ENCODE peak calls at places on chromosomes 2 and 18, in six cellular contexts. One of them, this sample, is unnamed.

GRCh38 chr2:157459486-157459885 is 15.6 kb upstream of the CYTIP start:
- DNase-seq in suprapubic skin: no peak
- DNase-seq in dorsolateral prefrontal cortex: no peak
- DNase-seq in A549: no peak
- DNase-seq in cardiac fibroblast: no peak
- DNase-seq in brain microvascular endothelial cell: no peak
- DNase-seq in this sample: no peak

GRCh38 chr2:20224716-20225293 is at the start of gene SDC1:
- DNase-seq in suprapubic skin: peak
- DNase-seq in dorsolateral prefrontal cortex: no peak
- DNase-seq in A549: peak
- DNase-seq in cardiac fibroblast: peak
- DNase-seq in brain microvascular endothelial cell: peak
- DNase-seq in this sample: no peak

GRCh38 chr2:84991404-84992151 is 20.6 kb downstream of the KCMF1 start:
- DNase-seq in suprapubic skin: no peak
- DNase-seq in dorsolateral prefrontal cortex: no peak
- DNase-seq in A549: peak
- DNase-seq in cardiac fibroblast: peak
- DNase-seq in brain microvascular endothelial cell: peak
- DNase-seq in this sample: no peak

GRCh38 chr2:230347659-230348305 is 20.8 kb downstream of the SP140L start:
- DNase-seq in suprapubic skin: no peak
- DNase-seq in dorsolateral prefrontal cortex: no peak
- DNase-seq in A549: no peak
- DNase-seq in cardiac fibroblast: peak
- DNase-seq in brain microvascular endothelial cell: no peak
- DNase-seq in this sample: peak

GRCh38 chr18:54181856-54182612 is 42.4 kb downstream of the MBD2 start:
- DNase-seq in suprapubic skin: no peak
- DNase-seq in dorsolateral prefrontal cortex: no peak
- DNase-seq in A549: no peak
- DNase-seq in cardiac fibroblast: peak
- DNase-seq in brain microvascular endothelial cell: no peak
- DNase-seq in this sample: no peak

GRCh38 chr2:160612266-160612864 is 118.8 kb upstream of the RBMS1 start:
- DNase-seq in suprapubic skin: no peak
- DNase-seq in dorsolateral prefrontal cortex: no peak
- DNase-seq in A549: no peak
- DNase-seq in cardiac fibroblast: peak
- DNase-seq in brain microvascular endothelial cell: no peak
- DNase-seq in this sample: no peak

GRCh38 chr18:39057423-39058057 is 1491.9 kb upstream of the CELF4 start:
- DNase-seq in suprapubic skin: no peak
- DNase-seq in dorsolateral prefrontal cortex: no peak
- DNase-seq in A549: no peak
- DNase-seq in cardiac fibroblast: peak
- DNase-seq in brain microvascular endothelial cell: no peak
- DNase-seq in this sample: no peak

GRCh38 chr2:208280933-208281332 is 14.9 kb downstream of the PIKFYVE start:
- DNase-seq in suprapubic skin: no peak
- DNase-seq in dorsolateral prefrontal cortex: no peak
- DNase-seq in A549: no peak
- DNase-seq in cardiac fibroblast: peak
- DNase-seq in brain microvascular endothelial cell: peak
- DNase-seq in this sample: no peak

GRCh38 chr2:38516122-38516521 is 86.6 kb downstream of the HNRNPLL start:
- DNase-seq in suprapubic skin: no peak
- DNase-seq in dorsolateral prefrontal cortex: no peak
- DNase-seq in A549: no peak
- DNase-seq in cardiac fibroblast: no peak
- DNase-seq in brain microvascular endothelial cell: no peak
- DNase-seq in this sample: no peak

GRCh38 chr2:157692768-157693167 is 64.1 kb upstream of the ACVR1C start:
- DNase-seq in suprapubic skin: no peak
- DNase-seq in dorsolateral prefrontal cortex: no peak
- DNase-seq in A549: no peak
- DNase-seq in cardiac fibroblast: peak
- DNase-seq in brain microvascular endothelial cell: peak
- DNase-seq in this sample: no peak

GRCh38 chr18:77012120-77012519 is 120.5 kb downstream of the MBP start:
- DNase-seq in suprapubic skin: no peak
- DNase-seq in dorsolateral prefrontal cortex: no peak
- DNase-seq in A549: no peak
- DNase-seq in cardiac fibroblast: no peak
- DNase-seq in brain microvascular endothelial cell: no peak
- DNase-seq in this sample: no peak

GRCh38 chr2:101307950-101308431 is 510 bp downstream of the RNF149 start:
- DNase-seq in suprapubic skin: peak
- DNase-seq in dorsolateral prefrontal cortex: no peak
- DNase-seq in A549: peak
- DNase-seq in cardiac fibroblast: peak
- DNase-seq in brain microvascular endothelial cell: no peak
- DNase-seq in this sample: no peak

GRCh38 chr2:168192143-168192785 is 55.1 kb downstream of the STK39 start:
- DNase-seq in suprapubic skin: no peak
- DNase-seq in dorsolateral prefrontal cortex: no peak
- DNase-seq in A549: no peak
- DNase-seq in cardiac fibroblast: no peak
- DNase-seq in brain microvascular endothelial cell: no peak
- DNase-seq in this sample: no peak

GRCh38 chr2:6771539-6772365 is 94.0 kb downstream of the CMPK2 start:
- DNase-seq in suprapubic skin: no peak
- DNase-seq in dorsolateral prefrontal cortex: no peak
- DNase-seq in A549: no peak
- DNase-seq in cardiac fibroblast: no peak
- DNase-seq in brain microvascular endothelial cell: no peak
- DNase-seq in this sample: no peak
- TF ChIP-seq CTCF in suprapubic skin: no peak
- TF ChIP-seq CTCF in dorsolateral prefrontal cortex: no peak
- TF ChIP-seq CTCF in A549: no peak
- TF ChIP-seq CTCF in cardiac fibroblast: no peak
- TF ChIP-seq CTCF in brain microvascular endothelial cell: no peak
- TF ChIP-seq CTCF in this sample: peak

GRCh38 chr2:63047534-63048281 is 2.9 kb upstream of the OTX1 start:
- DNase-seq in suprapubic skin: no peak
- DNase-seq in dorsolateral prefrontal cortex: no peak
- DNase-seq in A549: no peak
- DNase-seq in cardiac fibroblast: no peak
- DNase-seq in brain microvascular endothelial cell: no peak
- DNase-seq in this sample: no peak
- H3K4me3 ChIP-seq in suprapubic skin: peak
- H3K4me3 ChIP-seq in dorsolateral prefrontal cortex: peak
- H3K4me3 ChIP-seq in A549: no peak
- H3K4me3 ChIP-seq in cardiac fibroblast: no peak
- H3K4me3 ChIP-seq in brain microvascular endothelial cell: peak
- H3K4me3 ChIP-seq in this sample: peak

DNA sequence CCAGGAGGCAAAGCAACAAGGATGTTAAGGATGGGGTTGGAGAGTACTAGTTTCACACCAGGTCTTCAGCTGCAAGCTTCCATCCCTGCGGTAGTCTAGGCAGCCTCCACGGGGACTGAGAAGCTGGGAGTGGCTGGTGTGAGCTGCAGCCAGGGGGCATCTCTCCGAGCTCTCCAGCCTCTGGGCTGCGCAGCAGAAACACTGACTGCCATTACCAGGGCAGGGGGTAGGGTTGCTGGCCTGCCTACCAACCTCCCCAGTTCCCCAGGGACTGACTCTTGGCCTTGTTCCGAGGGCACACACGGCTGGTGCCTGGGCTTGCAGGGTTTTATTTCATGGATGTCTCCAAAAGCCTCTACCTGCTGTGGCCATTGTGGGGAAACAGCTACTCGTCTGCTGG is 15.9 kb downstream of the GATA6 start:
- DNase-seq in suprapubic skin: no peak
- DNase-seq in dorsolateral prefrontal cortex: no peak
- DNase-seq in A549: no peak
- DNase-seq in cardiac fibroblast: no peak
- DNase-seq in brain microvascular endothelial cell: no peak
- DNase-seq in this sample: no peak
- TF ChIP-seq CTCF in suprapubic skin: no peak
- TF ChIP-seq CTCF in dorsolateral prefrontal cortex: no peak
- TF ChIP-seq CTCF in A549: no peak
- TF ChIP-seq CTCF in cardiac fibroblast: no peak
- TF ChIP-seq CTCF in brain microvascular endothelial cell: peak
- TF ChIP-seq CTCF in this sample: no peak

GRCh38 chr2:53786371-53787254 is at the start of the genes ASB3 and ERLEC1:
- DNase-seq in suprapubic skin: peak
- DNase-seq in dorsolateral prefrontal cortex: peak
- DNase-seq in A549: peak
- DNase-seq in cardiac fibroblast: peak
- DNase-seq in brain microvascular endothelial cell: peak
- DNase-seq in this sample: peak

GRCh38 chr2:53778536-53779162 is 8.1 kb downstream of the ASB3 start:
- DNase-seq in suprapubic skin: no peak
- DNase-seq in dorsolateral prefrontal cortex: no peak
- DNase-seq in A549: no peak
- DNase-seq in cardiac fibroblast: no peak
- DNase-seq in brain microvascular endothelial cell: no peak
- DNase-seq in this sample: no peak

GRCh38 chr2:53785378-53785777 is 1.4 kb downstream of the ASB3 start:
- DNase-seq in suprapubic skin: no peak
- DNase-seq in dorsolateral prefrontal cortex: no peak
- DNase-seq in A549: no peak
- DNase-seq in cardiac fibroblast: no peak
- DNase-seq in brain microvascular endothelial cell: no peak
- DNase-seq in this sample: no peak

GRCh38 chr2:53784431-53784830 is 2.3 kb downstream of the ASB3 start:
- DNase-seq in suprapubic skin: no peak
- DNase-seq in dorsolateral prefrontal cortex: no peak
- DNase-seq in A549: no peak
- DNase-seq in cardiac fibroblast: no peak
- DNase-seq in brain microvascular endothelial cell: no peak
- DNase-seq in this sample: no peak

GRCh38 chr2:53782681-53783080 is 4.1 kb downstream of the ASB3 start:
- DNase-seq in suprapubic skin: no peak
- DNase-seq in dorsolateral prefrontal cortex: no peak
- DNase-seq in A549: no peak
- DNase-seq in cardiac fibroblast: no peak
- DNase-seq in brain microvascular endothelial cell: no peak
- DNase-seq in this sample: no peak
- H3K4me3 ChIP-seq in suprapubic skin: no peak
- H3K4me3 ChIP-seq in dorsolateral prefrontal cortex: no peak
- H3K4me3 ChIP-seq in A549: no peak
- H3K4me3 ChIP-seq in cardiac fibroblast: no peak
- H3K4me3 ChIP-seq in brain microvascular endothelial cell: no peak
- H3K4me3 ChIP-seq in this sample: no peak

DNA sequence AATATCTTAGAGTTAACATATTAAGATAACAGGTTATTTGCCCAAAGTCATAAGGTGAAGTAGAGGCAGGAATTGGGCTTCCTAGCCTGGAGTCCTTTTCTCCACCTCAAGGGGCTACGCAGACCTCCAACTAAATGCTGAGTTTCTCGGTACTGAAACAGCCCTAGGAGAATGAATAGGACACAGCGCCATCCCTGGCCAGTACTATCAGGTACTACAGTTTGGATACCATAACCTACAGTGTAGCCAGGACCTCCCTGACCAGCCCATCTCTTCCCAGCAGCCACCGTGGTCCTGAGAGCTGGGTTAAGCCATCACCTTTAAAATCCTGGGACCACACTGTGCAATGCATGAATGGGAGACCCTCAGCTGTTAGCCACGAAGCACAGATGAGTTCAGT is 15.7 kb downstream of the CASP8 start:
- DNase-seq in suprapubic skin: no peak
- DNase-seq in dorsolateral prefrontal cortex: no peak
- DNase-seq in A549: no peak
- DNase-seq in cardiac fibroblast: no peak
- DNase-seq in brain microvascular endothelial cell: no peak
- DNase-seq in this sample: no peak
- TF ChIP-seq CTCF in suprapubic skin: no peak
- TF ChIP-seq CTCF in dorsolateral prefrontal cortex: no peak
- TF ChIP-seq CTCF in A549: no peak
- TF ChIP-seq CTCF in cardiac fibroblast: no peak
- TF ChIP-seq CTCF in brain microvascular endothelial cell: peak
- TF ChIP-seq CTCF in this sample: no peak

DNA sequence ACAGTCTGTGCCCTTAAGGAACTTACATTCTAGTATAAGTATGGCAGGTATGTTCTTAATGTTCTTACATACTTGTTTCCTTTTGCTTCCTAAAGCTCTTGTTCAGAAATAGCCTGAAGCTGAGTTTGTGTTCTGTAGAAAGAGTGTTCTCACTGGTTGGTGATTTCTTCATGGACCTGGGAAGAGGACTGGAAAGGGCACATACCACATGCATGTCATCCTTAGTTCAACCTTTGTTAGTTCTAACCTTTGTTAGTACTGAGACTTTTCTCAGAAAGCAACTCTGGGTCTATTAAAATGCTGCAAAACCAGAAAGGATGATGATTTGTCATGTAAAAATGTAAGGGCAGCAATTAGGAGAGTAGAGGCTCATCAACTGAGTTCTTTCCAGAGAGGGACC is 2.5 kb upstream of the FAP start:
- DNase-seq in suprapubic skin: no peak
- DNase-seq in dorsolateral prefrontal cortex: no peak
- DNase-seq in A549: no peak
- DNase-seq in cardiac fibroblast: peak
- DNase-seq in brain microvascular endothelial cell: peak
- DNase-seq in this sample: no peak
- H3K4me3 ChIP-seq in suprapubic skin: no peak
- H3K4me3 ChIP-seq in dorsolateral prefrontal cortex: no peak
- H3K4me3 ChIP-seq in A549: no peak
- H3K4me3 ChIP-seq in cardiac fibroblast: no peak
- H3K4me3 ChIP-seq in brain microvascular endothelial cell: no peak
- H3K4me3 ChIP-seq in this sample: no peak

DNA sequence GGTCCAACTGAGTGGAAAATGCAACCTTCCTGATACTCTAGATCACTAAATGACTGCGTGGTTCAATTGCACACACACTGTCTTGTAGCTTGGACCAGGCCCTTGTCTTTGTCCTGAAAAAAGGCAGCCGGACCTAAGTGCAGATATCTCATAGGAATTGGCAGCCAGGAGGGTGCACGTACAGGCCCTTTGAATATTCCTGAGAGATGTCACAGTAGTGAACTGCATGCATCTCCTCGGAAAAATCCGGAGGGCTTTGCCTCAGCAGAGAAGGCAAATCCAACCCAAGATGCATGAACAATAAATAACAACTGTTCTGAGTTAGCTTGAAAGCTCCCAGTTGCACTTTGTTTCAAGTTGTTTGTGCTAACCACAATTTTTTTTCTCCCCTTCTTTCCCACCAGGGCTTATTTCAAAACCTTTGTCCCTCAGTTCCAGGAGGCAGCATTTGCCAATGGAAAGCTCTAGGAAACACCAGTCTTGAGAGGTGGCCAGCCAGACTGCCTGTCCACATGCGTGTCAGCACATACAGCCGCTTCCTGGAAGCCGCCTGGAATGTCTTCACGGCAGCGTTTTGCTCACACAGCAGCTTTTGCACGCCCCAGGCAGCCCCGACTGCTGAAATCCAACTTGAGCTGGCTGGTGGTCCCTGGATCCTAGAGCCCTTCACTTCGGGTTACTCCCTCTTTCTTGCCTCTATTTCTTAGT is 54.5 kb upstream of the FOSL2 start:
- DNase-seq in suprapubic skin: peak
- DNase-seq in dorsolateral prefrontal cortex: no peak
- DNase-seq in A549: no peak
- DNase-seq in cardiac fibroblast: peak
- DNase-seq in brain microvascular endothelial cell: peak
- DNase-seq in this sample: no peak
- TF ChIP-seq CTCF in suprapubic skin: no peak
- TF ChIP-seq CTCF in dorsolateral prefrontal cortex: no peak
- TF ChIP-seq CTCF in A549: no peak
- TF ChIP-seq CTCF in cardiac fibroblast: no peak
- TF ChIP-seq CTCF in brain microvascular endothelial cell: peak
- TF ChIP-seq CTCF in this sample: no peak